ENCODE peak calls at places on chromosomes 13 and 19, in six cellular contexts. P is fibroblast of the aortic adventitia, L is fibroblast of mammary gland, E is cardiac muscle cell, O is lower lobe of right lung, B is cardiac fibroblast. C is an unnamed sample.

GRCh38 chr19:15790096-15790495 is 2.6 kb downstream of the OR10H5 start:
- DNase-seq in L (no peak), O (no peak), E (no peak), B (no peak), P (no peak), C (no peak)

GRCh38 chr13:29578300-29579048 is 17.0 kb downstream of the SLC7A1 start:
- DNase-seq in B (no peak), E (no peak), P (peak; percentile 45), L (no peak), O (no peak), C (no peak)

GRCh38 chr19:39408392-39409206 is 2.0 kb downstream of the ZFP36 start:
- DNase-seq in O (no peak), P (peak; percentile 59), B (peak; percentile 60), E (peak; percentile 67), L (peak; percentile 69), C (peak; percentile 69)

GRCh38 chr13:94464771-94465170 is 14.7 kb downstream of the DCT start:
- DNase-seq in B (no peak), E (no peak), P (no peak), L (peak; percentile 5), O (no peak), C (no peak)

GRCh38 chr19:768424-768823 is 17.5 kb downstream of the MISP start:
- DNase-seq in O (no peak), L (peak; percentile 70), P (peak; percentile 93), E (peak; percentile 90), B (peak; percentile 50), C (no peak)

GRCh38 chr19:9962623-9963290 is 26.4 kb upstream of the OLFM2 start:
- DNase-seq in B (no peak), P (no peak), O (no peak), L (no peak), E (no peak), C (no peak)

GRCh38 chr19:7962644-7963268 is 19.3 kb upstream of the TIMM44 start:
- DNase-seq in P (no peak), E (no peak), L (no peak), O (no peak), B (no peak), C (no peak)

GRCh38 chr19:1840541-1841115 is 7.7 kb downstream of the REXO1 start:
- DNase-seq in B (peak; percentile 50), L (no peak), E (peak; percentile 34), P (no peak), O (no peak), C (no peak)

GRCh38 chr19:1312732-1313694 is 27.3 kb downstream of the EFNA2 start:
- DNase-seq in L (peak; percentile 22), P (peak; percentile 19), O (no peak), E (peak; percentile 25), B (peak; percentile 65), C (no peak)

GRCh38 chr19:16850133-16850532 is 20.9 kb downstream of the SIN3B start:
- DNase-seq in L (peak; percentile 61), E (no peak), O (no peak), P (peak; percentile 4), B (peak; percentile 50), C (no peak)

GRCh38 chr13:30354481-30355404 is 47.4 kb upstream of the KATNAL1 start:
- DNase-seq in O (no peak), E (no peak), L (no peak), B (no peak), P (no peak), C (no peak)

GRCh38 chr13:26910754-26911465 is 150.3 kb upstream of the GPR12 start:
- DNase-seq in O (no peak), B (no peak), P (no peak), L (no peak), E (no peak), C (no peak)

GRCh38 chr19:35856546-35857149 is at the start of gene KIRREL2:
- DNase-seq in B (no peak), E (no peak), P (no peak), L (no peak), O (no peak), C (no peak)

GRCh38 chr13:109642358-109642757 is 144.0 kb downstream of the IRS2 start:
- DNase-seq in B (no peak), O (no peak), L (no peak), E (no peak), P (no peak), C (no peak)

GRCh38 chr19:5539431-5539833 is 28.3 kb downstream of the TINCR start:
- DNase-seq in L (no peak), O (no peak), P (no peak), B (no peak), E (no peak), C (no peak)

GRCh38 chr13:60230593-60230992 is 66.9 kb upstream of the DIAPH3 start:
- DNase-seq in O (no peak), E (peak; percentile 62), L (no peak), B (peak; percentile 18), P (peak; percentile 65), C (no peak)

GRCh38 chr19:13954185-13954584 is 1.9 kb downstream of the DCAF15 start:
- DNase-seq in O (no peak), L (no peak), E (no peak), P (no peak), B (no peak), C (no peak)

GRCh38 chr19:13953021-13953531 is 767 bp downstream of the DCAF15 start:
- DNase-seq in E (peak; percentile 59), P (peak; percentile 57), O (no peak), B (peak; percentile 63), L (peak; percentile 63), C (peak; percentile 21)

GRCh38 chr19:13951043-13951442 is 1.3 kb upstream of the DCAF15 start:
- DNase-seq in O (no peak), P (no peak), L (no peak), B (no peak), E (no peak), C (no peak)

GRCh38 chr19:13951799-13952153 is 533 bp upstream of the DCAF15 start:
- DNase-seq in L (no peak), B (no peak), P (no peak), O (no peak), E (no peak), C (no peak)

DNA sequence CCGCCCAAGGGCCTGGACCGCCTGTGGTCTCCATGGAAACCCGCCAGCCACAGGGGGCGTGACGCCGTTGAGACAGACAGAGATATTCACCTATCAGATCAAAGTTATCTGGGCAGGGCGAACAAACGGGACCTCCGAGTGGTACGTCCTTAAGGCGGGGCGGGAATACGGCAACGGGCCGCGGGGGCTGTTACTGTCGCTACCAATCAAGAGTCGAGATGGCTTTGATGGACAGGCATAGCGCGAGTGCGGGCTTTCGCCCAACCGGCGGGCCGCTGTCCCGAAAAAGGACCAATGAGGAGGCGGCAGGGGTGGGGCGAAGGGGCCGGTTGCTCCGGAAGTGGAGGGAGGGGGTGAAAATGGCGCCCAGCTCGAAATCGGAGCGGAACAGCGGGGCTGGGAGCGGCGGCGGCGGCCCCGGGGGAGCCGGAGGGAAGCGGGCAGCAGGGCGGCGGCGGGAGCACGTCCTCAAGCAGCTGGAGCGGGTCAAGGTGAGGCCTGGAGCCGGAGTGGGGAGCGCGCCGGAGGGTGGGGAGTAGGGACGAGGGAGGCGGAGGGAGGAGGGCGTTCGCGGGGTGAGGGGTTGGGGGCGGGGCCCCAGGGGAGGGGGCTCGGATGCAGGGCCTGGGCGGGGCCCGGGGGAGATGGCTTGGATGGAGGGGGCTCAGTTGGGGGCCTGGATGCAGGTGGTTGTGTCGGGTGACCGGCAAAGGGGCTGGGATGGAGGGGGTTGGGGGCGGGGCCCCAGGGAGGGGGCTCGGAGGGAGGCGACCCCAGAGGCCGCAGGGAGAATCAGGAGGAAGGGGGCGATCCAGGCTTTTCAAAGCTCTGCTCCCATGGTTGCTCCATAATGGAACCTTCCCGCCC is at the start of gene DCAF15:
- DNase-seq in L (peak; percentile 99), P (peak; percentile 99), O (peak; percentile 99), E (peak; percentile 100), B (peak; percentile 100), C (peak; percentile 100)
- TF ChIP-seq CTCF in L (no peak), P (no peak), O (no peak), E (no peak), B (no peak), C (no peak)

GRCh38 chr13:27921961-27922910 is 2.4 kb downstream of the PDX1 start:
- DNase-seq in B (no peak), E (no peak), L (no peak), P (no peak), O (no peak), C (no peak)

GRCh38 chr13:27919934-27920676 is at the start of gene PDX1:
- DNase-seq in E (no peak), L (no peak), O (no peak), B (no peak), P (no peak), C (no peak)

GRCh38 chr13:27919299-27919933 is 384 bp upstream of the PDX1 start:
- DNase-seq in E (no peak), L (no peak), P (no peak), B (no peak), O (no peak), C (no peak)

GRCh38 chr13:27921421-27921960 is 1.7 kb downstream of the PDX1 start:
- DNase-seq in P (no peak), E (no peak), O (no peak), L (no peak), B (no peak), C (no peak)

DNA sequence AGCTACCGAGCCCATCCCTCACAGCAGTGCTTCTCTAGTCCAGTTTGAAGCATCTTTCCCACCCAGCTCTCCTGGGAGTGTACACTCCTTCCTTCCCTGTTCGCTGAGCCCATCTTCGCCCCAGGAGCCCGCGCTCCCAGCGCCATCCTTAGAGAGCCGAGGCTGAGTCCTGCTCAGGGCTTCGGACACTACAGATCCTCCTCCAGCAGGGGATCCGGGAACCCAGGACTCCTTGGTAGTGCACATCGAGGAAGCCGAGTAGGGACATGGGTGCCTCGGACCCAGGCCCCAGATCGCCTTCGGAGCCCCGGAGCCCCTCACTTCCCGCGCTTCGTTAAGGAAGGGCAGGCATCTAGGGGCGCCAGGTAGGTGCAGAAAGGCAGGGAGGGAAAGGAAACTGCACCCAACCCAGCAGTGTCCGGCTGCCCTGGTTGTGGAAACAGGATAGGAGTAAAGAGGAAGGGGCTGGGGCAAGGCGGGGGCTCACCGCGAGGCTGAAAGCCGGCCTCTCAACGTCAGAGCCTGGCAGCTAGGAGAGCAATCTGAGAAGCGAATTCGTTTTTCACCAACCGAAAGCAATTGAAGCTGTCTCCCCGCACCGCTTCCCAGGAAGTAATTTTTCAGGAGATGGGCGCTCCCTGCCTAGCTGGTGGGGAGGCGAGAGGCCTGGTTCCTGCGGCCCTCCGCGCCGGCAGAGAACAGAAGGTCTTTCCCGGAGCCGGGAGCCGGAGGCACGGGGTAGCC is 1.0 kb downstream of the PDX1 start:
- DNase-seq in E (peak; percentile 25), L (peak; percentile 14), O (no peak), B (no peak), P (peak; percentile 13), C (no peak)
- H3K4me3 ChIP-seq in E (peak overlapping the region; percentile 34), L (no peak overlapping the region), O (peak overlapping the region; percentile 51), B (peak overlapping the region; percentile 25), P (peak overlapping the region; percentile 45), C (peak overlapping the region; percentile 8)

DNA sequence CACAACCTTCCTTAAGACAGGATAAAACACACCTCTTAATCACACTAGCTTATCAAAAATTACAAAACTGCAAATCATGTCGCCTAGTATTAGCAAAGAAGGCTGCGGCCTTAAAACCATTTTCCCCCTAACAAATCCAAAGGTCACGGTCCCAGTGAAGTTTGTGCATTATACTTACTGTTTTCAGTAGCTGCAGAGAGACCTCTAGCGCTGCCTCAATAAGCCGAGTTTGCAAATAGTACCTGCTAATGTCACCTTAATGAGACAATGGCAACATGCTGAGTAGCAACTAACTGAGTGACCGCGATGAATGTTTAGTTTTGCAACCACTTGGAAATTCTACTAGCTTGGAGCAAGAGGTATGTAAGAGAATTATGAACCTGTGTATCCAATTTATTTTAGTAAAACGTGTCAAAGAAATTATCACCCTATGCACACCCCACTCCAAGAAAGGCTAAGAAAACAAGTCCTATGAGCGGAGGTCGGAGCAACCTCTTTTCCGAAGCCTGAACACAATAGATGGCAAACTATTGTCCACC is 1.2 kb downstream of the KPNA3 start:
- DNase-seq in P (peak; percentile 32), B (peak; percentile 41), E (peak; percentile 42), L (peak; percentile 46), O (no peak), C (peak; percentile 30)
- TF ChIP-seq CTCF in P (no peak), B (no peak), E (peak; percentile 9), L (no peak), O (no peak), C (no peak)

GRCh38 chr13:33797622-33798021 is 20.3 kb upstream of the RFC3 start:
- DNase-seq in O (no peak), B (peak; percentile 21), L (peak; percentile 48), P (peak; percentile 45), E (peak; percentile 21), C (no peak)
- H3K4me3 ChIP-seq in O (peak overlapping the region; percentile 20), B (no peak overlapping the region), L (peak overlapping the region; percentile 27), P (peak overlapping the region; percentile 56), E (no peak overlapping the region), C (no peak overlapping the region)